ENCODE peak calls at places on chromosome 17, in eight cellular contexts. G is NCI-H460; F is mucosa of descending colon; M is GM23248; K is CD4-positive, alpha-beta memory T cell; Y is NCI-H1694 treated with DMSO at 0.1 percent for 48 hours; V is uterus; Q is SJSA1. X is an unnamed sample.

GRCh38 chr17:78019367-78019975 is 61.0 kb downstream of the TNRC6C start:
- DNase-seq in G (peak), F (no peak), M (peak), K (no peak), Y (peak), V (no peak), Q (no peak), X (no peak)

GRCh38 chr17:1713878-1714487 is 3.8 kb upstream of the TLCD2 start:
- DNase-seq in G (peak), F (peak), M (peak), K (no peak), Y (peak), V (peak), Q (no peak), X (peak)

GRCh38 chr17:7220593-7221280 is 999 bp downstream of the ACADVL start:
- DNase-seq in G (peak), F (peak), M (peak), K (peak), Y (peak), V (no peak), Q (peak), X (no peak)

GRCh38 chr17:47850692-47851573 is at the start of gene SP6:
- DNase-seq in G (peak), F (peak), M (peak), K (peak), Y (no peak), V (peak), Q (no peak), X (peak)

GRCh38 chr17:42291136-42291535 is 2.8 kb downstream of the STAT5A start:
- DNase-seq in G (no peak), F (no peak), M (no peak), K (no peak), Y (no peak), V (no peak), Q (no peak), X (no peak)

GRCh38 chr17:37605081-37605480 is 4.1 kb downstream of the SYNRG start:
- DNase-seq in G (no peak), F (no peak), M (peak), K (no peak), Y (no peak), V (no peak), Q (no peak), X (no peak)

GRCh38 chr17:60750645-60751044 is 73.0 kb downstream of the BCAS3 start:
- DNase-seq in G (no peak), F (no peak), M (no peak), K (no peak), Y (no peak), V (no peak), Q (no peak), X (no peak)

GRCh38 chr17:63316100-63316499 is 130.0 kb downstream of the CYB561 start:
- DNase-seq in G (no peak), F (no peak), M (no peak), K (no peak), Y (no peak), V (no peak), Q (no peak), X (no peak)

GRCh38 chr17:57406131-57406980 is 150.0 kb downstream of the MSI2 start:
- DNase-seq in G (no peak), F (no peak), M (peak), K (no peak), Y (no peak), V (no peak), Q (peak), X (no peak)

GRCh38 chr17:32828822-32829221 is 48.1 kb downstream of the MYO1D start:
- DNase-seq in G (no peak), F (no peak), M (peak), K (no peak), Y (no peak), V (no peak), Q (no peak), X (no peak)

GRCh38 chr17:82085931-82086764 is 11.9 kb downstream of the FASN start:
- DNase-seq in G (no peak), F (no peak), M (no peak), K (peak), Y (no peak), V (no peak), Q (no peak), X (no peak)

GRCh38 chr17:37461668-37462067 is 28.0 kb upstream of the DUSP14 start:
- DNase-seq in G (no peak), F (no peak), M (peak), K (no peak), Y (no peak), V (no peak), Q (no peak), X (no peak)

GRCh38 chr17:19768046-19768782 is 20.1 kb upstream of the ALDH3A1 start:
- DNase-seq in G (no peak), F (no peak), M (no peak), K (no peak), Y (no peak), V (no peak), Q (no peak), X (no peak)

GRCh38 chr17:19986941-19987714 is 9.5 kb upstream of the AKAP10 start:
- DNase-seq in G (no peak), F (no peak), M (no peak), K (no peak), Y (no peak), V (no peak), Q (no peak), X (no peak)

GRCh38 chr17:50117202-50118040 is 12.5 kb downstream of the SAMD14 start:
- DNase-seq in G (peak), F (peak), M (peak), K (peak), Y (no peak), V (no peak), Q (no peak), X (no peak)

GRCh38 chr17:4480929-4481898 is 17.5 kb upstream of the SPNS2 start:
- DNase-seq in G (no peak), F (peak), M (no peak), K (no peak), Y (no peak), V (no peak), Q (no peak), X (peak)

GRCh38 chr17:76841776-76842405 is 26.3 kb upstream of the MGAT5B start:
- DNase-seq in G (no peak), F (no peak), M (no peak), K (no peak), Y (no peak), V (no peak), Q (no peak), X (no peak)

GRCh38 chr17:1367351-1367745 is 32.7 kb downstream of the YWHAE start:
- DNase-seq in G (no peak), F (no peak), M (peak), K (no peak), Y (no peak), V (no peak), Q (no peak), X (no peak)

GRCh38 chr17:38918129-38918913 is 7.1 kb upstream of the LASP1NB start:
- DNase-seq in G (no peak), F (no peak), M (no peak), K (no peak), Y (no peak), V (no peak), Q (peak), X (no peak)

GRCh38 chr17:246851-247421 is 65.5 kb upstream of the DOC2B start:
- DNase-seq in G (no peak), F (peak), M (no peak), K (no peak), Y (no peak), V (no peak), Q (no peak), X (no peak)

GRCh38 chr17:48317732-48318131 is 112.3 kb downstream of the SKAP1 start:
- DNase-seq in G (no peak), F (no peak), M (no peak), K (no peak), Y (no peak), V (no peak), Q (no peak), X (no peak)

X was measured in NCI-H2171.